ENCODE peak calls at places on chromosomes 2 and 18, in six cellular contexts. One of them, this sample, is unnamed. For H3K4me1, the result is how much of the 10 kb centered on the place peaks cover.

GRCh38 chr2:204529795-204530463 is 15.3 kb upstream of the PARD3B start:
- DNase-seq in body of pancreas: no peak
- DNase-seq in A673: no peak
- DNase-seq in heart right ventricle: no peak
- DNase-seq in esophagus squamous epithelium: no peak
- DNase-seq in tibial artery: no peak
- DNase-seq in this sample: no peak

GRCh38 chr18:10247402-10248117 is 206.9 kb upstream of the APCDD1 start:
- DNase-seq in body of pancreas: no peak
- DNase-seq in A673: no peak
- DNase-seq in heart right ventricle: peak
- DNase-seq in esophagus squamous epithelium: no peak
- DNase-seq in tibial artery: no peak
- DNase-seq in this sample: no peak

GRCh38 chr2:239800785-239801184 is 224.4 kb downstream of the NDUFA10 start:
- DNase-seq in body of pancreas: no peak
- DNase-seq in A673: no peak
- DNase-seq in heart right ventricle: no peak
- DNase-seq in esophagus squamous epithelium: no peak
- DNase-seq in tibial artery: peak
- DNase-seq in this sample: no peak

GRCh38 chr2:171687287-171688128 is at the start of gene DYNC1I2:
- DNase-seq in body of pancreas: peak
- DNase-seq in A673: peak
- DNase-seq in heart right ventricle: peak
- DNase-seq in esophagus squamous epithelium: peak
- DNase-seq in tibial artery: peak
- DNase-seq in this sample: peak

GRCh38 chr18:12741351-12741750 is 38.5 kb downstream of the PSMG2 start:
- DNase-seq in body of pancreas: no peak
- DNase-seq in A673: no peak
- DNase-seq in heart right ventricle: no peak
- DNase-seq in esophagus squamous epithelium: no peak
- DNase-seq in tibial artery: no peak
- DNase-seq in this sample: no peak

GRCh38 chr2:64859208-64860161 is 129.7 kb upstream of the SLC1A4 start:
- DNase-seq in body of pancreas: peak
- DNase-seq in A673: peak
- DNase-seq in heart right ventricle: peak
- DNase-seq in esophagus squamous epithelium: peak
- DNase-seq in tibial artery: peak
- DNase-seq in this sample: peak

GRCh38 chr18:77087391-77088141 is 45.0 kb downstream of the MBP start:
- DNase-seq in body of pancreas: peak
- DNase-seq in A673: no peak
- DNase-seq in heart right ventricle: peak
- DNase-seq in esophagus squamous epithelium: no peak
- DNase-seq in tibial artery: peak
- DNase-seq in this sample: no peak

GRCh38 chr2:157443090-157443489 is 799 bp downstream of the CYTIP start:
- DNase-seq in body of pancreas: no peak
- DNase-seq in A673: no peak
- DNase-seq in heart right ventricle: no peak
- DNase-seq in esophagus squamous epithelium: no peak
- DNase-seq in tibial artery: no peak
- DNase-seq in this sample: no peak

GRCh38 chr2:207288628-207289027 is 122.9 kb upstream of the KLF7 start:
- DNase-seq in body of pancreas: no peak
- DNase-seq in A673: no peak
- DNase-seq in heart right ventricle: no peak
- DNase-seq in esophagus squamous epithelium: no peak
- DNase-seq in tibial artery: no peak
- DNase-seq in this sample: no peak

GRCh38 chr2:46363535-46364170 is 66.4 kb downstream of the EPAS1 start:
- DNase-seq in body of pancreas: no peak
- DNase-seq in A673: no peak
- DNase-seq in heart right ventricle: no peak
- DNase-seq in esophagus squamous epithelium: no peak
- DNase-seq in tibial artery: no peak
- DNase-seq in this sample: no peak

GRCh38 chr2:38697116-38697840 is 31.4 kb downstream of the GALM start:
- DNase-seq in body of pancreas: peak
- DNase-seq in A673: no peak
- DNase-seq in heart right ventricle: no peak
- DNase-seq in esophagus squamous epithelium: no peak
- DNase-seq in tibial artery: no peak
- DNase-seq in this sample: no peak

GRCh38 chr2:152814475-152815030 is 96.1 kb downstream of the ARL6IP6 start:
- DNase-seq in body of pancreas: no peak
- DNase-seq in A673: no peak
- DNase-seq in heart right ventricle: no peak
- DNase-seq in esophagus squamous epithelium: no peak
- DNase-seq in tibial artery: no peak
- DNase-seq in this sample: no peak

GRCh38 chr18:26482567-26482966 is 65.8 kb downstream of the KCTD1 start:
- DNase-seq in body of pancreas: no peak
- DNase-seq in A673: no peak
- DNase-seq in heart right ventricle: no peak
- DNase-seq in esophagus squamous epithelium: no peak
- DNase-seq in tibial artery: no peak
- DNase-seq in this sample: no peak

GRCh38 chr2:218010116-218010837 is 7.5 kb upstream of the TNS1 start:
- DNase-seq in body of pancreas: peak
- DNase-seq in A673: peak
- DNase-seq in heart right ventricle: peak
- DNase-seq in esophagus squamous epithelium: no peak
- DNase-seq in tibial artery: peak
- DNase-seq in this sample: no peak

GRCh38 chr18:56831988-56832387 is 180.8 kb downstream of the WDR7 start:
- DNase-seq in body of pancreas: no peak
- DNase-seq in A673: no peak
- DNase-seq in heart right ventricle: no peak
- DNase-seq in esophagus squamous epithelium: no peak
- DNase-seq in tibial artery: no peak
- DNase-seq in this sample: no peak

GRCh38 chr2:216215991-216216390 is 106.8 kb downstream of the XRCC5 start:
- DNase-seq in body of pancreas: no peak
- DNase-seq in A673: peak
- DNase-seq in heart right ventricle: no peak
- DNase-seq in esophagus squamous epithelium: no peak
- DNase-seq in tibial artery: no peak
- DNase-seq in this sample: no peak

GRCh38 chr18:2971741-2972552 is 41.0 kb downstream of the LPIN2 start:
- DNase-seq in body of pancreas: no peak
- DNase-seq in A673: no peak
- DNase-seq in heart right ventricle: peak
- DNase-seq in esophagus squamous epithelium: no peak
- DNase-seq in tibial artery: no peak
- DNase-seq in this sample: no peak

GRCh38 chr2:19982268-19982667 is 7.6 kb downstream of the WDR35 start:
- DNase-seq in body of pancreas: no peak
- DNase-seq in A673: no peak
- DNase-seq in heart right ventricle: no peak
- DNase-seq in esophagus squamous epithelium: no peak
- DNase-seq in tibial artery: no peak
- DNase-seq in this sample: no peak

GRCh38 chr2:29241955-29242565 is 126.8 kb downstream of the CLIP4 start:
- DNase-seq in body of pancreas: no peak
- DNase-seq in A673: no peak
- DNase-seq in heart right ventricle: no peak
- DNase-seq in esophagus squamous epithelium: no peak
- DNase-seq in tibial artery: no peak
- DNase-seq in this sample: peak

GRCh38 chr2:20635698-20636584 is 15.0 kb downstream of the HS1BP3 start:
- DNase-seq in body of pancreas: peak
- DNase-seq in A673: peak
- DNase-seq in heart right ventricle: peak
- DNase-seq in esophagus squamous epithelium: no peak
- DNase-seq in tibial artery: peak
- DNase-seq in this sample: peak

GRCh38 chr2:119485336-119486110 is 38.8 kb downstream of the SCTR start:
- DNase-seq in body of pancreas: peak
- DNase-seq in A673: no peak
- DNase-seq in heart right ventricle: peak
- DNase-seq in esophagus squamous epithelium: no peak
- DNase-seq in tibial artery: peak
- DNase-seq in this sample: peak

GRCh38 chr18:46073474-46074331 is 1.6 kb upstream of the PSTPIP2 start:
- DNase-seq in body of pancreas: peak
- DNase-seq in A673: peak
- DNase-seq in heart right ventricle: no peak
- DNase-seq in esophagus squamous epithelium: no peak
- DNase-seq in tibial artery: no peak
- DNase-seq in this sample: no peak

GRCh38 chr2:11534746-11535484 is 1.1 kb downstream of the GREB1 start:
- DNase-seq in body of pancreas: no peak
- DNase-seq in A673: no peak
- DNase-seq in heart right ventricle: no peak
- DNase-seq in esophagus squamous epithelium: no peak
- DNase-seq in tibial artery: no peak
- DNase-seq in this sample: no peak

GRCh38 chr2:28639836-28640235 is 111.8 kb upstream of the PPP1CB start:
- DNase-seq in body of pancreas: peak
- DNase-seq in A673: no peak
- DNase-seq in heart right ventricle: no peak
- DNase-seq in esophagus squamous epithelium: no peak
- DNase-seq in tibial artery: no peak
- DNase-seq in this sample: no peak

GRCh38 chr2:24571828-24572442 is 80.9 kb downstream of the NCOA1 start:
- DNase-seq in body of pancreas: no peak
- DNase-seq in A673: no peak
- DNase-seq in heart right ventricle: no peak
- DNase-seq in esophagus squamous epithelium: no peak
- DNase-seq in tibial artery: no peak
- DNase-seq in this sample: no peak

GRCh38 chr18:54210463-54210862 is 14.0 kb downstream of the MBD2 start:
- DNase-seq in body of pancreas: no peak
- DNase-seq in A673: no peak
- DNase-seq in heart right ventricle: no peak
- DNase-seq in esophagus squamous epithelium: no peak
- DNase-seq in tibial artery: no peak
- DNase-seq in this sample: no peak

GRCh38 chr2:239998006-239998405 is 27.1 kb downstream of the NDUFA10 start:
- DNase-seq in body of pancreas: no peak
- DNase-seq in A673: no peak
- DNase-seq in heart right ventricle: no peak
- DNase-seq in esophagus squamous epithelium: no peak
- DNase-seq in tibial artery: no peak
- DNase-seq in this sample: no peak

GRCh38 chr2:23528690-23529089 is 143.7 kb downstream of the KLHL29 start:
- DNase-seq in body of pancreas: no peak
- DNase-seq in A673: no peak
- DNase-seq in heart right ventricle: no peak
- DNase-seq in esophagus squamous epithelium: no peak
- DNase-seq in tibial artery: no peak
- DNase-seq in this sample: no peak
- H3K4me1 ChIP-seq in body of pancreas: under half
- H3K4me1 ChIP-seq in A673: under half
- H3K4me1 ChIP-seq in heart right ventricle: under half
- H3K4me1 ChIP-seq in esophagus squamous epithelium: under half
- H3K4me1 ChIP-seq in tibial artery: under half
- H3K4me1 ChIP-seq in this sample: under half

GRCh38 chr2:73828818-73829570 is at the start of gene STAMBP:
- DNase-seq in body of pancreas: peak
- DNase-seq in A673: peak
- DNase-seq in heart right ventricle: peak
- DNase-seq in esophagus squamous epithelium: peak
- DNase-seq in tibial artery: peak
- DNase-seq in this sample: peak

GRCh38 chr2:73827660-73828388 is 937 bp upstream of the STAMBP start:
- DNase-seq in body of pancreas: no peak
- DNase-seq in A673: no peak
- DNase-seq in heart right ventricle: no peak
- DNase-seq in esophagus squamous epithelium: no peak
- DNase-seq in tibial artery: no peak
- DNase-seq in this sample: no peak

GRCh38 chr2:73830871-73831401 is 2.2 kb downstream of the STAMBP start:
- DNase-seq in body of pancreas: no peak
- DNase-seq in A673: peak
- DNase-seq in heart right ventricle: no peak
- DNase-seq in esophagus squamous epithelium: no peak
- DNase-seq in tibial artery: no peak
- DNase-seq in this sample: no peak

GRCh38 chr2:73827018-73827417 is 1.7 kb upstream of the STAMBP start:
- DNase-seq in body of pancreas: no peak
- DNase-seq in A673: peak
- DNase-seq in heart right ventricle: no peak
- DNase-seq in esophagus squamous epithelium: no peak
- DNase-seq in tibial artery: no peak
- DNase-seq in this sample: no peak

DNA sequence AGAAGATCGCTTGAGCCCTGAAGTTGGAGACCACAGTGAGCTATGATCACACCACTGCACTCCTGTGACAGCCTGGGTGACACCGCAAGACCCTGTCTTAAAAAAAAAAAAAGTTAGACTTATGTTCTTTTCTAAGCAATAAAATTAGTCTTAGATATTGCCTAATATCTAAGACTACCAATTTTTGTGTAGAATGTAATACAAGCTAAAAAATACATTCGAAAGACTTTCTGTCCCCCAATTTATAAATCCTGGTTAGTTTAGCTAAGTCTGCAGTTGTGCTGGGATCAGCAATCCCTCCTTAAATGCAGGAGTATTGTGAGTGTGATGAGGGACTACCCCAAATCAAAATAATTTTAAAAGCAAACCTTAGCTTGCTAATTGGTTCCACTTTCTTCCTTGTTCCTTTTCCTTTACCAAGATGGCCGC is 358 bp upstream of the STAMBP start:
- DNase-seq in body of pancreas: no peak
- DNase-seq in A673: no peak
- DNase-seq in heart right ventricle: no peak
- DNase-seq in esophagus squamous epithelium: no peak
- DNase-seq in tibial artery: no peak
- DNase-seq in this sample: no peak
- H3K4me1 ChIP-seq in body of pancreas: under half
- H3K4me1 ChIP-seq in A673: under half
- H3K4me1 ChIP-seq in heart right ventricle: under half
- H3K4me1 ChIP-seq in esophagus squamous epithelium: under half
- H3K4me1 ChIP-seq in tibial artery: under half
- H3K4me1 ChIP-seq in this sample: under half

DNA sequence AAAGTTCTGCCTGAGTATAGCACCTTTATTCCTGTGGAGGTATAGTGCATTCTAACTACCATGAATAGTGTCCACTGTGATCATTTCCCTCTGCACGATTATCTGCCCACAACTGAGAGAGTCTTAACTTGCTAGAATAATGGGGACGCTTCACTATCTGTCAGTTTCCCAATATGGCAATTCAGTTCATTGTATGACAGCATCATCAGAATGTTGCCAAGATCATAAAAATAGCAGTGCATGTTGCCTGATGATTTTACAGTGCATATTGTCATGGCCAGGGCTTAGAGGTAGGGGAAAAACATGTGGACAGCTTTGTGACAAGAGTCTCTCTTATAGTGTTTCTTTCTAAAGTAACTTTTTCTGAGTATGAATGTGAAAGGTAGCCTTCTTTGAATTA is 6.1 kb downstream of the RASGRP3 start:
- DNase-seq in body of pancreas: no peak
- DNase-seq in A673: no peak
- DNase-seq in heart right ventricle: no peak
- DNase-seq in esophagus squamous epithelium: no peak
- DNase-seq in tibial artery: no peak
- DNase-seq in this sample: no peak
- H3K4me1 ChIP-seq in body of pancreas: under half
- H3K4me1 ChIP-seq in A673: under half
- H3K4me1 ChIP-seq in heart right ventricle: half or more
- H3K4me1 ChIP-seq in esophagus squamous epithelium: under half
- H3K4me1 ChIP-seq in tibial artery: under half
- H3K4me1 ChIP-seq in this sample: under half

GRCh38 chr2:147008481-147008880 is 836.3 kb upstream of the ACVR2A start:
- DNase-seq in body of pancreas: no peak
- DNase-seq in A673: no peak
- DNase-seq in heart right ventricle: no peak
- DNase-seq in esophagus squamous epithelium: no peak
- DNase-seq in tibial artery: no peak
- DNase-seq in this sample: no peak
- H3K4me1 ChIP-seq in body of pancreas: under half
- H3K4me1 ChIP-seq in A673: under half
- H3K4me1 ChIP-seq in heart right ventricle: under half
- H3K4me1 ChIP-seq in esophagus squamous epithelium: under half
- H3K4me1 ChIP-seq in tibial artery: under half
- H3K4me1 ChIP-seq in this sample: under half

This sample was measured in suprapubic skin.